ENCODE peak calls at places on chromosomes 16 and 17, in eight cellular contexts. K is PC-3; E is naive thymus-derived CD8-positive, alpha-beta T cell; B is left ventricle myocardium inferior; Z is NCI-H2107; X is M059J; A is AG04450; P is GM04504. F is an unnamed sample.

GRCh38 chr16:4052801-4053662 is 63.2 kb downstream of the ADCY9 start:
- DNase-seq in B (peak), P (peak), K (peak), A (no peak), E (no peak), Z (peak), X (peak), F (no peak)

GRCh38 chr17:70871180-70871818 is 702.0 kb downstream of the KCNJ2 start:
- DNase-seq in Z (no peak), B (no peak), X (no peak), E (no peak), P (no peak), A (no peak), K (no peak), F (no peak)

GRCh38 chr17:34237458-34237857 is 17.6 kb upstream of the CCL2 start:
- DNase-seq in E (no peak), B (no peak), P (no peak), A (no peak), Z (no peak), X (no peak), K (no peak), F (no peak)

GRCh38 chr16:72434159-72434558 is 262.2 kb upstream of the PMFBP1 start:
- DNase-seq in E (no peak), Z (no peak), A (no peak), K (no peak), P (no peak), X (peak), B (no peak), F (peak)

GRCh38 chr17:63433746-63434591 is 12.1 kb downstream of the CYB561 start:
- DNase-seq in B (peak), A (peak), P (peak), K (peak), E (no peak), Z (no peak), X (peak), F (peak)

GRCh38 chr17:64574646-64575045 is 67.9 kb downstream of the CEP95 start:
- DNase-seq in P (no peak), E (no peak), Z (no peak), X (no peak), A (no peak), K (no peak), B (no peak), F (no peak)

GRCh38 chr17:36993227-36993626 is 44.5 kb downstream of the AATF start:
- DNase-seq in X (no peak), Z (no peak), P (no peak), A (no peak), E (no peak), B (no peak), K (no peak), F (no peak)

GRCh38 chr17:61768405-61768804 is 94.9 kb downstream of the BRIP1 start:
- DNase-seq in A (no peak), P (no peak), K (no peak), Z (no peak), B (no peak), E (no peak), X (no peak), F (no peak)

GRCh38 chr17:1153795-1154546 is 25.8 kb downstream of the ABR start:
- DNase-seq in X (peak), B (peak), E (no peak), K (peak), P (peak), Z (no peak), A (peak), F (peak)

GRCh38 chr17:78322327-78322857 is 37.5 kb downstream of the SOCS3 start:
- DNase-seq in P (no peak), A (no peak), B (no peak), X (peak), Z (no peak), E (no peak), K (no peak), F (no peak)

GRCh38 chr17:45228985-45229517 is 7.4 kb downstream of the FMNL1 start:
- DNase-seq in A (peak), E (peak), P (peak), B (peak), X (peak), K (peak), Z (no peak), F (peak)

GRCh38 chr17:74598346-74599022 is 6.4 kb upstream of the CD300LD start:
- DNase-seq in A (no peak), E (peak), B (no peak), X (no peak), Z (no peak), K (no peak), P (no peak), F (no peak)

GRCh38 chr17:44820631-44821196 is 9.4 kb downstream of the GJC1 start:
- DNase-seq in K (peak), E (no peak), P (peak), Z (peak), A (peak), X (peak), B (no peak), F (peak)

GRCh38 chr17:56260421-56260820 is 107.1 kb downstream of the ANKFN1 start:
- DNase-seq in Z (no peak), B (no peak), A (no peak), K (no peak), X (no peak), E (no peak), P (peak), F (no peak)

GRCh38 chr16:83802559-83802958 is 5.2 kb upstream of the HSBP1 start:
- DNase-seq in K (peak), P (no peak), E (no peak), A (no peak), Z (no peak), X (no peak), B (no peak), F (no peak)

GRCh38 chr17:68461589-68461988 is 4.3 kb upstream of the WIPI1 start:
- DNase-seq in A (no peak), P (no peak), K (no peak), Z (no peak), B (no peak), E (no peak), X (no peak), F (no peak)

GRCh38 chr17:47332287-47332686 is 8.5 kb downstream of the EFCAB13 start:
- DNase-seq in X (no peak), B (no peak), P (no peak), A (no peak), Z (no peak), E (no peak), K (no peak), F (no peak)

GRCh38 chr17:68200689-68201424 is 47.0 kb upstream of the AMZ2 start:
- DNase-seq in Z (no peak), P (no peak), K (peak), E (peak), B (peak), X (peak), A (peak), F (peak)

GRCh38 chr17:43644081-43644480 is 17.6 kb downstream of the MEOX1 start:
- DNase-seq in K (no peak), B (no peak), E (no peak), P (no peak), X (no peak), Z (no peak), A (no peak), F (no peak)

GRCh38 chr17:64384253-64385186 is 6.1 kb downstream of the PECAM1 start:
- DNase-seq in E (no peak), B (no peak), Z (no peak), X (peak), A (no peak), P (no peak), K (peak), F (peak)